ENCODE peak calls at places on chromosomes 13 and 19, in six cellular contexts. X is BE2C; Q is activated CD8-positive, alpha-beta T cell treated with anti-CD3 and anti-CD28 coated beads, Interleukin-2, amount 10 ng/mL, durations not matched to agents 7 days and 5 days; E is progenitor cell of endocrine pancreas; J is stimulated activated CD4-positive, alpha-beta T cell treated with anti-CD3 and anti-CD28 coated beads, Interleukin-4, amount 100 ng/mL, for 1 hour; H is SJSA1. S is an unnamed sample.

GRCh38 chr19:28880735-28881401 is 332.1 kb downstream of the UQCRFS1 start:
- DNase-seq in J (no peak), Q (no peak), X (no peak), H (no peak), E (no peak), S (no peak)

GRCh38 chr19:1402411-1403070 is 1.2 kb upstream of the GAMT start:
- DNase-seq in E (no peak), H (no peak), J (no peak), Q (no peak), X (no peak), S (no peak)

GRCh38 chr13:109743706-109744453 is 42.5 kb downstream of the IRS2 start:
- DNase-seq in X (peak), H (peak), Q (peak), E (no peak), J (no peak), S (no peak)

GRCh38 chr13:29441301-29441700 is 154.2 kb downstream of the SLC7A1 start:
- DNase-seq in H (no peak), E (no peak), J (no peak), Q (no peak), X (no peak), S (no peak)

GRCh38 chr19:32837531-32837930 is 32.0 kb downstream of the SLC7A9 start:
- DNase-seq in E (no peak), Q (no peak), H (no peak), X (no peak), J (no peak), S (no peak)

GRCh38 chr13:30702006-30702405 is 33.3 kb upstream of the ALOX5AP start:
- DNase-seq in E (no peak), H (no peak), Q (no peak), J (no peak), X (no peak), S (no peak)

GRCh38 chr19:15534957-15535864 is 26.9 kb downstream of the CYP4F22 start:
- DNase-seq in J (peak), H (no peak), X (no peak), Q (no peak), E (no peak), S (no peak)

GRCh38 chr19:40692212-40692551 is 1.7 kb upstream of the NUMBL start:
- DNase-seq in X (no peak), H (no peak), E (no peak), J (no peak), Q (no peak), S (no peak)

GRCh38 chr13:52371736-52372247 is 34.2 kb downstream of the THSD1 start:
- DNase-seq in Q (no peak), X (peak), E (no peak), H (no peak), J (no peak), S (no peak)

GRCh38 chr13:99374994-99375805 is 68.0 kb upstream of the GPR183 start:
- DNase-seq in Q (peak), E (no peak), H (no peak), J (no peak), X (no peak), S (no peak)

GRCh38 chr19:57559008-57559403 is 657 bp downstream of the ZNF550 start:
- DNase-seq in X (peak), H (peak), J (peak), E (no peak), Q (peak), S (no peak)

GRCh38 chr19:40214936-40215335 is 3.2 kb downstream of the TTC9B start:
- DNase-seq in X (no peak), H (no peak), Q (no peak), E (no peak), J (no peak), S (no peak)

GRCh38 chr19:35901055-35901644 is 810 bp upstream of the NFKBID start:
- DNase-seq in E (no peak), X (no peak), H (peak), J (no peak), Q (no peak), S (no peak)

GRCh38 chr13:40146063-40146462 is 490.6 kb downstream of the COG6 start:
- DNase-seq in X (no peak), J (no peak), E (no peak), Q (no peak), H (no peak), S (no peak)

GRCh38 chr19:17718988-17719711 is at the start of gene MAP1S:
- DNase-seq in Q (peak), E (peak), X (peak), H (peak), J (peak), S (no peak)

GRCh38 chr19:7971553-7972520 is 28.4 kb upstream of the TIMM44 start:
- DNase-seq in J (no peak), E (no peak), X (no peak), Q (no peak), H (no peak), S (no peak)

GRCh38 chr19:43430142-43430710 is 15.5 kb downstream of the TEX101 start:
- DNase-seq in J (no peak), E (no peak), X (no peak), Q (peak), H (peak), S (no peak)

GRCh38 chr13:110617326-110618072 is 2.2 kb downstream of the NAXD start:
- DNase-seq in X (no peak), Q (no peak), E (no peak), J (no peak), H (peak), S (no peak)